ENCODE peak calls at places on chromosomes 6 and 20, in four cellular contexts. One of them, this sample, is unnamed.

GRCh38 chr6:13492357-13492756 is 5.0 kb upstream of the GFOD1 start:
- DNase-seq in breast epithelium: no peak
- DNase-seq in ovary: no peak
- DNase-seq in stomach: no peak
- DNase-seq in this sample: no peak

GRCh38 chr6:46983007-46983411 is 59.1 kb downstream of the ADGRF1 start:
- DNase-seq in breast epithelium: no peak
- DNase-seq in ovary: no peak
- DNase-seq in stomach: no peak
- DNase-seq in this sample: no peak

GRCh38 chr6:142774292-142774691 is 170.7 kb downstream of the HIVEP2 start:
- DNase-seq in ovary: no peak
- DNase-seq in breast epithelium: no peak
- DNase-seq in stomach: no peak
- DNase-seq in this sample: no peak

GRCh38 chr20:23937303-23938117 is 51.1 kb downstream of the GGTLC1 start:
- DNase-seq in breast epithelium: no peak
- DNase-seq in stomach: peak; percentile 54
- DNase-seq in ovary: peak; percentile 43
- DNase-seq in this sample: peak; percentile 90

GRCh38 chr20:34998331-34998950 is 42.8 kb downstream of the MYH7B start:
- DNase-seq in ovary: no peak
- DNase-seq in stomach: no peak
- DNase-seq in breast epithelium: no peak
- DNase-seq in this sample: no peak

GRCh38 chr6:39914239-39914638 is 20.0 kb downstream of the MOCS1 start:
- DNase-seq in stomach: no peak
- DNase-seq in breast epithelium: no peak
- DNase-seq in ovary: no peak
- DNase-seq in this sample: no peak

GRCh38 chr6:31697555-31697954 is 5.6 kb downstream of the ABHD16A start:
- DNase-seq in stomach: no peak
- DNase-seq in breast epithelium: no peak
- DNase-seq in ovary: no peak
- DNase-seq in this sample: no peak

GRCh38 chr6:63527658-63528514 is 44.4 kb upstream of the LOC128125822 start:
- DNase-seq in stomach: peak; percentile 93
- DNase-seq in breast epithelium: no peak
- DNase-seq in ovary: no peak
- DNase-seq in this sample: no peak

GRCh38 chr6:33377166-33377565 is 14.5 kb upstream of the KIFC1 start:
- DNase-seq in breast epithelium: no peak
- DNase-seq in ovary: no peak
- DNase-seq in stomach: no peak
- DNase-seq in this sample: no peak

GRCh38 chr6:73694711-73695411 is 1.1 kb upstream of the CD109 start:
- DNase-seq in breast epithelium: no peak
- DNase-seq in ovary: no peak
- DNase-seq in stomach: no peak
- DNase-seq in this sample: no peak

GRCh38 chr6:135182120-135182992 is 1.2 kb downstream of the MYB start:
- DNase-seq in breast epithelium: peak; percentile 53
- DNase-seq in ovary: no peak
- DNase-seq in stomach: peak; percentile 31
- DNase-seq in this sample: no peak

GRCh38 chr20:47498606-47499005 is 3.1 kb upstream of the NCOA3 start:
- DNase-seq in ovary: no peak
- DNase-seq in stomach: no peak
- DNase-seq in breast epithelium: no peak
- DNase-seq in this sample: no peak

GRCh38 chr6:110999634-111000270 is 17.9 kb downstream of the RPF2 start:
- DNase-seq in breast epithelium: no peak
- DNase-seq in ovary: no peak
- DNase-seq in stomach: no peak
- DNase-seq in this sample: no peak

GRCh38 chr6:43307451-43308100 is 1.1 kb downstream of the CRIP3 start:
- DNase-seq in stomach: no peak
- DNase-seq in ovary: no peak
- DNase-seq in breast epithelium: no peak
- DNase-seq in this sample: no peak

GRCh38 chr6:42099340-42100028 is 42.9 kb downstream of the C6orf132 start:
- DNase-seq in ovary: no peak
- DNase-seq in breast epithelium: peak; percentile 71
- DNase-seq in stomach: peak; percentile 88
- DNase-seq in this sample: no peak

GRCh38 chr6:73942581-73942980 is 246.6 kb downstream of the CD109 start:
- DNase-seq in ovary: no peak
- DNase-seq in stomach: no peak
- DNase-seq in breast epithelium: no peak
- DNase-seq in this sample: no peak

GRCh38 chr20:32524871-32525501 is 60.1 kb downstream of the NOL4L start:
- DNase-seq in breast epithelium: peak; percentile 74
- DNase-seq in ovary: no peak
- DNase-seq in stomach: peak; percentile 92
- DNase-seq in this sample: no peak

GRCh38 chr20:21395666-21396044 is 1.7 kb downstream of the NKX2-4 start:
- DNase-seq in stomach: no peak
- DNase-seq in ovary: no peak
- DNase-seq in breast epithelium: no peak
- DNase-seq in this sample: no peak

GRCh38 chr6:18276610-18277009 is 12.3 kb upstream of the DEK start:
- DNase-seq in stomach: no peak
- DNase-seq in breast epithelium: no peak
- DNase-seq in ovary: no peak
- DNase-seq in this sample: no peak

GRCh38 chr6:170160031-170160627 is 130.7 kb downstream of the DLL1 start:
- DNase-seq in ovary: peak; percentile 29
- DNase-seq in breast epithelium: peak; percentile 43
- DNase-seq in stomach: no peak
- DNase-seq in this sample: no peak

GRCh38 chr6:105400501-105400900 is 2.4 kb downstream of the PREP start:
- DNase-seq in breast epithelium: no peak
- DNase-seq in ovary: no peak
- DNase-seq in stomach: no peak
- DNase-seq in this sample: no peak

GRCh38 chr6:7542878-7543394 is 1.5 kb downstream of the DSP start:
- DNase-seq in ovary: peak; percentile 40
- DNase-seq in breast epithelium: peak; percentile 84
- DNase-seq in stomach: peak; percentile 85
- DNase-seq in this sample: peak; percentile 92

GRCh38 chr20:50369225-50370035 is 140.8 kb upstream of the PTPN1 start:
- DNase-seq in ovary: no peak
- DNase-seq in breast epithelium: no peak
- DNase-seq in stomach: peak; percentile 93
- DNase-seq in this sample: no peak

GRCh38 chr20:59933849-59934585 is 580 bp upstream of the SYCP2 start:
- DNase-seq in ovary: peak; percentile 85
- DNase-seq in stomach: peak; percentile 85
- DNase-seq in breast epithelium: peak; percentile 84
- DNase-seq in this sample: no peak

GRCh38 chr6:33419580-33420492 is at the start of gene SYNGAP1:
- DNase-seq in breast epithelium: no peak
- DNase-seq in ovary: peak; percentile 87
- DNase-seq in stomach: no peak
- DNase-seq in this sample: no peak

GRCh38 chr6:29887330-29887818 is 55.0 kb upstream of the HLA-A start:
- DNase-seq in stomach: peak; percentile 55
- DNase-seq in breast epithelium: no peak
- DNase-seq in ovary: peak; percentile 74
- DNase-seq in this sample: no peak

GRCh38 chr6:169288591-169288990 is 34.9 kb upstream of the THBS2 start:
- DNase-seq in ovary: no peak
- DNase-seq in stomach: no peak
- DNase-seq in breast epithelium: no peak
- DNase-seq in this sample: peak; percentile 82

GRCh38 chr6:157457787-157458186 is 76.8 kb downstream of the ZDHHC14 start:
- DNase-seq in ovary: no peak
- DNase-seq in breast epithelium: no peak
- DNase-seq in stomach: no peak
- DNase-seq in this sample: peak; percentile 62

GRCh38 chr6:89385156-89385667 is 26.9 kb downstream of the RRAGD start:
- DNase-seq in stomach: no peak
- DNase-seq in breast epithelium: no peak
- DNase-seq in ovary: no peak
- DNase-seq in this sample: no peak

GRCh38 chr6:119172813-119173212 is 94.3 kb upstream of the FAM184A start:
- DNase-seq in stomach: no peak
- DNase-seq in ovary: no peak
- DNase-seq in breast epithelium: no peak
- DNase-seq in this sample: no peak

GRCh38 chr6:152391179-152391880 is 245.8 kb downstream of the SYNE1 start:
- DNase-seq in ovary: no peak
- DNase-seq in breast epithelium: no peak
- DNase-seq in stomach: no peak
- DNase-seq in this sample: no peak

GRCh38 chr20:63969851-63970713 is at the start of gene ZNF512B:
- DNase-seq in stomach: peak; percentile 73
- DNase-seq in ovary: peak; percentile 83
- DNase-seq in breast epithelium: no peak
- DNase-seq in this sample: no peak

GRCh38 chr20:54746796-54747195 is 271.4 kb downstream of the DOK5 start:
- DNase-seq in stomach: no peak
- DNase-seq in ovary: no peak
- DNase-seq in breast epithelium: no peak
- DNase-seq in this sample: no peak

GRCh38 chr20:63268671-63269439 is 3.8 kb upstream of the ARFGAP1 start:
- DNase-seq in breast epithelium: no peak
- DNase-seq in stomach: no peak
- DNase-seq in ovary: no peak
- DNase-seq in this sample: no peak

GRCh38 chr6:145546265-145546664 is 189.1 kb downstream of the EPM2A start:
- DNase-seq in breast epithelium: no peak
- DNase-seq in stomach: no peak
- DNase-seq in ovary: no peak
- DNase-seq in this sample: no peak
- TF ChIP-seq POLR2A in breast epithelium: no peak
- TF ChIP-seq POLR2A in stomach: no peak
- TF ChIP-seq POLR2A in ovary: no peak
- TF ChIP-seq POLR2A in this sample: no peak

GRCh38 chr6:159969204-159969912 is 476 bp downstream of the IGF2R start:
- DNase-seq in breast epithelium: peak; percentile 58
- DNase-seq in ovary: peak; percentile 73
- DNase-seq in stomach: peak; percentile 31
- DNase-seq in this sample: peak; percentile 89
- TF ChIP-seq POLR2A in breast epithelium: no peak
- TF ChIP-seq POLR2A in ovary: no peak
- TF ChIP-seq POLR2A in stomach: no peak
- TF ChIP-seq POLR2A in this sample: no peak

GRCh38 chr6:144415835-144416237 is 130.7 kb downstream of the UTRN start:
- DNase-seq in stomach: no peak
- DNase-seq in breast epithelium: no peak
- DNase-seq in ovary: no peak
- DNase-seq in this sample: no peak
- TF ChIP-seq POLR2A in stomach: no peak
- TF ChIP-seq POLR2A in breast epithelium: no peak
- TF ChIP-seq POLR2A in ovary: no peak
- TF ChIP-seq POLR2A in this sample: no peak

GRCh38 chr6:150857906-150858365 is 7.6 kb upstream of the MTHFD1L start:
- DNase-seq in ovary: no peak
- DNase-seq in stomach: no peak
- DNase-seq in breast epithelium: no peak
- DNase-seq in this sample: no peak
- TF ChIP-seq POLR2A in ovary: no peak
- TF ChIP-seq POLR2A in stomach: no peak
- TF ChIP-seq POLR2A in breast epithelium: no peak
- TF ChIP-seq POLR2A in this sample: no peak

GRCh38 chr6:26140254-26140966 is 53.2 kb downstream of the HFE start:
- DNase-seq in stomach: no peak
- DNase-seq in breast epithelium: no peak
- DNase-seq in ovary: no peak
- DNase-seq in this sample: no peak
- TF ChIP-seq POLR2A in stomach: no peak
- TF ChIP-seq POLR2A in breast epithelium: no peak
- TF ChIP-seq POLR2A in ovary: no peak
- TF ChIP-seq POLR2A in this sample: no peak

This sample was measured in esophagus muscularis mucosa.